ENCODE peak calls at places on chromosome 6, in five cellular contexts. Z is activated T-helper 2 cell treated with anti-CD3 and anti-CD28 coated beads, Interferon-gamma antibody, Interleukin-2, Interleukin-4, amounts not matched to agents 10 μg/mL and 5 μg/mL and 100 μg/mL, durations not matched to agents 14 hours and 24 hours and 36 hours; O is C1 segment of cervical spinal cord; G is endothelial cell; N is heart right ventricle. I is an unnamed sample.

GRCh38 chr6:7535498-7535897 is 6.0 kb upstream of the DSP start:
- DNase-seq in N (no peak), G (no peak), O (no peak), Z (no peak), I (no peak)

GRCh38 chr6:3176562-3177355 is 19.4 kb upstream of the TUBB2A start:
- DNase-seq in Z (no peak), O (no peak), G (no peak), N (no peak), I (peak)

GRCh38 chr6:42239333-42239732 is 21.7 kb upstream of the MRPS10 start:
- DNase-seq in G (no peak), O (no peak), N (no peak), Z (no peak), I (no peak)

GRCh38 chr6:11196511-11197174 is 35.8 kb downstream of the NEDD9 start:
- DNase-seq in O (no peak), N (no peak), Z (no peak), G (no peak), I (no peak)

GRCh38 chr6:95576621-95577316 is 566 bp upstream of the MANEA start:
- DNase-seq in Z (no peak), O (no peak), G (no peak), N (no peak), I (no peak)

GRCh38 chr6:33589723-33590530 is 9.9 kb upstream of the BAK1 start:
- DNase-seq in N (peak), G (peak), Z (no peak), O (peak), I (no peak)

GRCh38 chr6:747006-747405 is 54.1 kb upstream of the EXOC2 start:
- DNase-seq in N (no peak), Z (no peak), O (no peak), G (no peak), I (no peak)

GRCh38 chr6:46848684-46849360 is 55.6 kb downstream of the MEP1A start:
- DNase-seq in O (peak), N (peak), Z (peak), G (peak), I (peak)

GRCh38 chr6:89749918-89750317 is 69.7 kb downstream of the MDN1 start:
- DNase-seq in O (no peak), N (no peak), Z (no peak), G (no peak), I (no peak)

GRCh38 chr6:40963019-40963418 is 76.0 kb downstream of the UNC5CL start:
- DNase-seq in N (no peak), O (no peak), Z (no peak), G (no peak), I (no peak)

GRCh38 chr6:132188865-132189264 is 212.4 kb downstream of the MOXD1 start:
- DNase-seq in G (no peak), Z (no peak), O (no peak), N (no peak), I (no peak)

GRCh38 chr6:137266032-137266586 is 46.9 kb upstream of the IFNGR1 start:
- DNase-seq in Z (no peak), G (no peak), N (no peak), O (no peak), I (no peak)

GRCh38 chr6:13766201-13766634 is 48.1 kb downstream of the MCUR1 start:
- DNase-seq in G (no peak), O (no peak), Z (no peak), N (no peak), I (no peak)

GRCh38 chr6:12280458-12280857 is 9.7 kb upstream of the EDN1 start:
- DNase-seq in O (no peak), G (no peak), N (no peak), Z (no peak), I (no peak)

I was measured in right lobe of liver.